ENCODE peak calls at places on chromosomes 12 and 14, in seven cellular contexts. B is tibial nerve, J is HepG2, R is ovary, L is sigmoid colon, K is A549, N is SK-N-SH. D is an unnamed sample. For H3K4me1, the result is how much of the 10 kb centered on the place peaks cover.

GRCh38 chr12:93624595-93625294 is 52.3 kb downstream of the SOCS2 start:
- DNase-seq in B (no peak), R (no peak), J (peak), L (no peak), N (no peak), K (peak), D (no peak)

GRCh38 chr12:124379938-124380754 is 85.3 kb downstream of the RFLNA start:
- DNase-seq in J (no peak), R (peak), B (no peak), N (no peak), K (peak), L (peak), D (no peak)

GRCh38 chr12:57543666-57544065 is 3.3 kb downstream of the DCTN2 start:
- DNase-seq in L (no peak), J (no peak), R (no peak), B (no peak), K (no peak), N (no peak), D (no peak)

GRCh38 chr14:88195676-88196075 is 127.4 kb downstream of the KCNK10 start:
- DNase-seq in L (no peak), N (peak), J (no peak), B (no peak), R (no peak), K (no peak), D (peak)

GRCh38 chr12:2291182-2291832 is 238.5 kb downstream of the CACNA1C start:
- DNase-seq in B (no peak), J (peak), K (peak), L (peak), R (no peak), N (peak), D (no peak)

GRCh38 chr14:50856660-50857059 is 15.2 kb upstream of the ABHD12B start:
- DNase-seq in K (no peak), N (no peak), L (no peak), R (no peak), B (no peak), J (no peak), D (no peak)

GRCh38 chr12:70317781-70318180 is 48.3 kb upstream of the KCNMB4 start:
- DNase-seq in L (no peak), R (no peak), K (no peak), N (no peak), B (no peak), J (no peak), D (no peak)

GRCh38 chr14:73786942-73787759 is 64.5 kb upstream of the PTGR2 start:
- DNase-seq in N (peak), K (no peak), L (peak), B (no peak), J (no peak), R (peak), D (no peak)

GRCh38 chr12:122227341-122227740 is 1.5 kb upstream of the DIABLO start:
- DNase-seq in R (peak), B (no peak), L (no peak), K (no peak), J (no peak), N (peak), D (no peak)

GRCh38 chr14:77125275-77126073 is 16.1 kb downstream of the ZDHHC22 start:
- DNase-seq in K (no peak), L (no peak), R (no peak), J (no peak), B (no peak), N (peak), D (no peak)

GRCh38 chr12:118853634-118854033 is 127.7 kb upstream of the SRRM4 start:
- DNase-seq in L (no peak), B (no peak), K (no peak), N (no peak), J (no peak), R (no peak), D (no peak)

GRCh38 chr14:53779301-53779700 is 177.3 kb downstream of the BMP4 start:
- DNase-seq in L (no peak), N (no peak), J (no peak), R (no peak), B (no peak), K (no peak), D (no peak)

GRCh38 chr14:64684091-64684490 is 20.1 kb upstream of the PLEKHG3 start:
- DNase-seq in L (peak), R (peak), J (peak), K (no peak), N (no peak), B (no peak), D (no peak)

GRCh38 chr14:43356984-43357545 is 1150.0 kb downstream of the FSCB start:
- DNase-seq in R (no peak), K (no peak), L (no peak), N (no peak), B (no peak), J (no peak), D (no peak)

GRCh38 chr14:30553311-30553989 is 5.5 kb upstream of the G2E3 start:
- DNase-seq in L (no peak), R (no peak), N (no peak), K (no peak), J (no peak), B (no peak), D (no peak)

GRCh38 chr12:92648242-92649031 is 54.4 kb upstream of the PLEKHG7 start:
- DNase-seq in K (no peak), R (no peak), J (no peak), B (no peak), L (no peak), N (no peak), D (no peak)

GRCh38 chr12:67786086-67786485 is 137.5 kb downstream of the DYRK2 start:
- DNase-seq in J (no peak), N (no peak), K (no peak), L (no peak), B (no peak), R (no peak), D (no peak)

GRCh38 chr14:32896979-32897723 is 41.5 kb upstream of the NPAS3 start:
- DNase-seq in R (no peak), J (peak), K (no peak), L (no peak), N (no peak), B (no peak), D (no peak)

GRCh38 chr12:48818831-48819590 is 715 bp downstream of the CACNB3 start:
- DNase-seq in J (no peak), N (no peak), L (no peak), R (peak), K (no peak), B (no peak), D (no peak)

GRCh38 chr14:91377700-91378652 is 39.6 kb downstream of the CCDC88C start:
- DNase-seq in R (no peak), B (no peak), L (no peak), N (peak), K (no peak), J (no peak), D (no peak)

GRCh38 chr12:63150255-63151060 is 543 bp downstream of the AVPR1A start:
- DNase-seq in B (no peak), R (peak), N (peak), J (no peak), K (no peak), L (no peak), D (no peak)

GRCh38 chr12:54378791-54379400 is 5.6 kb downstream of the ZNF385A start:
- DNase-seq in B (peak), K (peak), N (peak), L (peak), J (peak), R (peak), D (no peak)
- H3K4me3 ChIP-seq in B (peak), K (peak), N (peak), L (peak), J (peak), R (peak), D (peak)

GRCh38 chr12:42372154-42372791 is 46.3 kb downstream of the PPHLN1 start:
- DNase-seq in L (no peak), N (peak), B (no peak), K (peak), R (no peak), J (peak), D (no peak)
- TF ChIP-seq EP300 in L (no peak), N (no peak), B (no peak), K (no peak), R (no peak), J (no peak), D (no peak)

DNA sequence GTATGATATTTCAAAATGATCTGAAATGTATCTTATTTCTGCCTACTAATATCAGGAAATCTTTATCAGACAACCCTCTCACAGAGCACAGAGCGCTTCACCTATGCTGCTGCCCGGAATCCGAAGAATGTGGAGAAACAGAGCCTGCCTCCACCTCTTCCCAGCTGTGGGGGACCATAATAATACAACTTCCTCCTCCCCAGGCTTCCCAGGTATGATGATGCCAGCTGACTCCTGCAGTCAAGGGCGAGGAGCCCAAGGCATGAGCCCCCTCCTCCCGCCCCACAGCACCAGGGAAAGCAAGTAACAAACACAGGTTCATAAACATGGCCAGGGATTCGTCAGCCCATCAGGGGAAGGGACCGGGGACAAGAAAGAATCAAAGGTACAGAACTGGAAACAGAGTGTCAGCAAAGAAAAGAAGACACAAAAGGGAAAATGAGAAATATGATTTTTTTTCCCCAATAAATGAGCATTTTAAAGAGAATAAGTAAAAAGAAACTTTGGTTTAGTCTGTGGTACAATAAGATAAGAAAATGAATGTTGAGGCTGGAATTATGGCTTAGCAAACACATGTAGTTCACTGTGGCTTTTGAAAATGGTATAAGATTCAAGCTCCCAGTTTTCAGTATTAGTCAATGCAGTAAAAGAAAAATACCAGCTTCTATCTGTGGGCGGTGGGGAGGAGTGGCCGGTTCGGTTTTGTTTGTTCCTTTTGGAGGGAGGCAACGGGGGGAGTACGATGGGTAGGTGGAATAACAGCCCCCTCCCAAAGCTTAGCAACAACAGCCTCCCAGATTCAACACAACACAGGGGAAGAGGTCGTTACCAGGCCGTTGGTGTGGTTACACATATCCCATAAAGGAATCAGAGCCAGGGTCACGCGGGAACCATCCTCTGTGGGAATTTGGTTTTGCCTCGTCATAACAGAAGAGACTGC is 68.3 kb downstream of the SETD3 start:
- DNase-seq in L (no peak), J (no peak), N (no peak), R (no peak), K (no peak), B (no peak), D (no peak)
- H3K4me1 ChIP-seq in L (under half), J (under half), N (under half), R (under half), K (under half), B (under half), D (under half)

DNA sequence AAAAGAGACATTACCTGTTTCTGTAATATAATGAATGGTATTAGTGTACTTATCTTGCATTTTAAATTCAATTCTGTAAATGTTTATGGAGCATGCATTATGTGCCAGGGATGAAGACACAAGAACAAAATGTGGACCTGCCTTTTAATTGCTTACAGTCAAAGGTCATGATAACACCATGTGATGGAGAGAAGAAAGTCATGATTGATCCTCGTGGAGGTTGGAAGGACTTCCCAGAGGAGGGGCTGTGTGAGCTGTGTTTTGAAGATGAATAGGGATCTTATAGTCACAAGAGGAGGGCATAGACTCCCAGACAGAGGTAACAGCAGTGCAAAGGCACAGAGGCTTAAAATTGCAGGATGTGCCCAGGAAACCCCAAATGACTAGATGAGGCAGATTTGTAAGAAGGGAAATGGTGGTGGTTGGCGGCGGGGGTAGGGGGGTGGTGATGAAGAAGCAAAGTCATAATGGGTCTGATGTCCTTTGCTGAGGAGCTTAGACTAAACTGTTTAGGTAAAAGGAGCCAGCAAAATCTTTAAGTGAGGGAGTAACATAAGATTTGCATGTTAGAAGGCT is 151.5 kb downstream of the PRKCH start:
- DNase-seq in N (no peak), R (no peak), K (no peak), L (no peak), J (no peak), B (no peak), D (no peak)
- H3K4me3 ChIP-seq in N (peak), R (no peak), K (no peak), L (no peak), J (no peak), B (no peak), D (no peak)

GRCh38 chr12:95208678-95209077 is 8.6 kb downstream of the FGD6 start:
- DNase-seq in R (no peak), J (no peak), K (no peak), L (no peak), B (no peak), N (no peak), D (no peak)
- TF ChIP-seq EP300 in R (no peak), J (no peak), K (no peak), L (no peak), B (no peak), N (no peak), D (no peak)

GRCh38 chr14:103711516-103712431 is 3.5 kb downstream of the XRCC3 start:
- DNase-seq in R (no peak), B (no peak), L (peak), N (no peak), K (no peak), J (no peak), D (no peak)

GRCh38 chr14:103713304-103714062 is 1.8 kb downstream of the XRCC3 start:
- DNase-seq in B (no peak), L (no peak), R (no peak), K (no peak), J (no peak), N (no peak), D (no peak)

GRCh38 chr14:103714063-103714724 is 1.1 kb downstream of the XRCC3 start:
- DNase-seq in J (no peak), L (no peak), B (no peak), K (no peak), N (no peak), R (no peak), D (no peak)

GRCh38 chr14:103710771-103711392 is 4.4 kb downstream of the XRCC3 start:
- DNase-seq in K (no peak), N (no peak), R (no peak), L (no peak), J (no peak), B (no peak), D (no peak)

DNA sequence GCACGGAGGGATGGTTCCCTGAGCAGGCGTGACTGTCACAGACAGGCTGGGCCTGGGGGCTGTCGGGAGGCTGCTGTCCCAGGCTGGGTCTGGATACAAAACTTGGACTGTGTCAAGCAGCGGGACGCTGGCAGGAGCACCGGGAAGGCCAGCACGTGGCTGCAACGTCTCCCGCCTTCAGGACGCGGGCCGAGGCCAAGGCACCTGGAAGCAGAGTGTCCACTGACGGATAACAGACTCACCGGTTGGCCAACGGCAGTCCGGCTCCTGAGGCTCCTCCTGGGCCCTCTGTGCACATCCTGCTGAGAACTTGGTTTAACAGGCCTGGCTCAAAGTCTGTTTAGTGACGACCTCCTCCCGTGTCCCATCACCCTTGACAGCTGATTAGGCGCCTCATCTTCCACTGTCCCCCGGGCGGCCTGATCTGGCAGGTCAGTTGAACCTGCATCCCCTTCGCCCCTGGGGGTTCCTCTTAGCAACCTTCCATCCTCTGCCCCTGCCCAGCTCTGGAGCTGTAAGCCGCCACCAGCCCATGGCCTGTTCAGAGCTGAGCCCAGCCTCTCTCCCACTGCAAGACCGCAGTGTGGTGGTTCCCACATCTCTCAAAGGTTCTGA is 2.5 kb downstream of the XRCC3 start:
- DNase-seq in L (no peak), R (no peak), K (no peak), J (no peak), B (no peak), N (no peak), D (no peak)
- H3K4me1 ChIP-seq in L (under half), R (under half), K (under half), J (under half), B (half or more), N (under half), D (half or more)